ENCODE peak calls at places on chromosome 16, in four cellular contexts. E is A549, P is HepG2, T is K562. D is an unnamed sample.

GRCh38 chr16:75254359-75254837 is 3.0 kb upstream of the BCAR1 start:
- DNase-seq in E (peak), P (no peak), T (no peak), D (peak)

GRCh38 chr16:14244344-14245010 is 173.4 kb downstream of the MRTFB start:
- DNase-seq in E (no peak), P (no peak), T (no peak), D (no peak)

GRCh38 chr16:46573008-46573833 is 48.0 kb downstream of the SHCBP1 start:
- DNase-seq in E (peak), P (peak), T (peak), D (no peak)

GRCh38 chr16:66544358-66544757 is 5.6 kb downstream of the TK2 start:
- DNase-seq in E (no peak), P (no peak), T (no peak), D (no peak)

GRCh38 chr16:85010931-85011845 is at the start of gene ZDHHC7:
- DNase-seq in E (peak), P (peak), T (peak), D (peak)

GRCh38 chr16:70460737-70461261 is 6.4 kb downstream of the FCSK start:
- DNase-seq in E (no peak), P (no peak), T (no peak), D (peak)

GRCh38 chr16:22326771-22327445 is 29.7 kb downstream of the POLR3E start:
- DNase-seq in E (no peak), P (no peak), T (no peak), D (no peak)

GRCh38 chr16:53502331-53503269 is at the start of gene AKTIP:
- DNase-seq in E (no peak), P (no peak), T (no peak), D (peak)

GRCh38 chr16:67844441-67844840 is 2.3 kb upstream of the NUTF2 start:
- DNase-seq in E (no peak), P (no peak), T (no peak), D (no peak)

GRCh38 chr16:31474173-31474714 is 2.3 kb downstream of the TGFB1I1 start:
- DNase-seq in E (peak), P (no peak), T (peak), D (no peak)

GRCh38 chr16:30075503-30076275 is at the start of gene PPP4C:
- DNase-seq in E (peak), P (peak), T (peak), D (peak)

GRCh38 chr16:3954411-3954921 is 74.0 kb upstream of the CREBBP start:
- DNase-seq in E (no peak), P (peak), T (peak), D (no peak)

GRCh38 chr16:81335669-81336068 is 20.9 kb downstream of the GAN start:
- DNase-seq in E (no peak), P (no peak), T (no peak), D (no peak)

GRCh38 chr16:19377864-19378263 is 39.8 kb upstream of the TMC5 start:
- DNase-seq in E (no peak), P (no peak), T (peak), D (no peak)

GRCh38 chr16:19132898-19133297 is 19.1 kb downstream of the ITPRIPL2 start:
- DNase-seq in E (no peak), P (no peak), T (no peak), D (no peak)

GRCh38 chr16:4393243-4393606 is 21.6 kb downstream of the VASN start:
- DNase-seq in E (no peak), P (no peak), T (no peak), D (no peak)

GRCh38 chr16:28292731-28293588 is 635 bp downstream of the SBK1 start:
- DNase-seq in E (no peak), P (no peak), T (no peak), D (peak)

GRCh38 chr16:29839822-29840221 is 19.6 kb downstream of the MVP start:
- DNase-seq in E (no peak), P (no peak), T (no peak), D (no peak)

GRCh38 chr16:79047337-79047736 is 553.2 kb downstream of the MAF start:
- DNase-seq in E (peak), P (peak), T (peak), D (peak)

GRCh38 chr16:86243571-86244154 is 266.7 kb upstream of the FOXF1 start:
- DNase-seq in E (no peak), P (no peak), T (no peak), D (no peak)

GRCh38 chr16:3641801-3642396 is 12.6 kb upstream of the DNASE1 start:
- DNase-seq in E (no peak), P (no peak), T (peak), D (peak)

GRCh38 chr16:23640669-23640958 is 496 bp downstream of the PALB2 start:
- DNase-seq in E (no peak), P (no peak), T (peak), D (peak)

GRCh38 chr16:74522160-74522559 is 84.8 kb downstream of the GLG1 start:
- DNase-seq in E (no peak), P (no peak), T (no peak), D (no peak)

GRCh38 chr16:30028438-30029093 is 2.5 kb downstream of the TLCD3B start:
- DNase-seq in E (no peak), P (no peak), T (peak), D (no peak)

GRCh38 chr16:4179020-4179419 is 62.8 kb upstream of the ADCY9 start:
- DNase-seq in E (no peak), P (peak), T (no peak), D (no peak)

GRCh38 chr16:2296662-2297505 is 29.0 kb upstream of the RNPS1 start:
- DNase-seq in E (peak), P (peak), T (peak), D (peak)

GRCh38 chr16:14056970-14057369 is 14.1 kb upstream of the MRTFB start:
- DNase-seq in E (no peak), P (no peak), T (no peak), D (no peak)

GRCh38 chr16:54412777-54413455 is 126.3 kb upstream of the IRX3 start:
- DNase-seq in E (no peak), P (no peak), T (no peak), D (no peak)

GRCh38 chr16:17572145-17572544 is 101.4 kb upstream of the XYLT1 start:
- DNase-seq in E (no peak), P (no peak), T (no peak), D (no peak)

GRCh38 chr16:66427871-66428681 is 981 bp downstream of the BEAN1 start:
- DNase-seq in E (no peak), P (no peak), T (no peak), D (peak)

GRCh38 chr16:86375370-86375769 is 135.0 kb upstream of the FOXF1 start:
- DNase-seq in E (no peak), P (no peak), T (no peak), D (no peak)

GRCh38 chr16:4176794-4177438 is 60.7 kb upstream of the ADCY9 start:
- DNase-seq in E (peak), P (peak), T (peak), D (no peak)

GRCh38 chr16:54957403-54957802 is 26.7 kb downstream of the IRX5 start:
- DNase-seq in E (peak), P (peak), T (peak), D (no peak)

GRCh38 chr16:80056334-80056733 is 455.8 kb upstream of the MAF start:
- DNase-seq in E (no peak), P (no peak), T (no peak), D (no peak)

DNA sequence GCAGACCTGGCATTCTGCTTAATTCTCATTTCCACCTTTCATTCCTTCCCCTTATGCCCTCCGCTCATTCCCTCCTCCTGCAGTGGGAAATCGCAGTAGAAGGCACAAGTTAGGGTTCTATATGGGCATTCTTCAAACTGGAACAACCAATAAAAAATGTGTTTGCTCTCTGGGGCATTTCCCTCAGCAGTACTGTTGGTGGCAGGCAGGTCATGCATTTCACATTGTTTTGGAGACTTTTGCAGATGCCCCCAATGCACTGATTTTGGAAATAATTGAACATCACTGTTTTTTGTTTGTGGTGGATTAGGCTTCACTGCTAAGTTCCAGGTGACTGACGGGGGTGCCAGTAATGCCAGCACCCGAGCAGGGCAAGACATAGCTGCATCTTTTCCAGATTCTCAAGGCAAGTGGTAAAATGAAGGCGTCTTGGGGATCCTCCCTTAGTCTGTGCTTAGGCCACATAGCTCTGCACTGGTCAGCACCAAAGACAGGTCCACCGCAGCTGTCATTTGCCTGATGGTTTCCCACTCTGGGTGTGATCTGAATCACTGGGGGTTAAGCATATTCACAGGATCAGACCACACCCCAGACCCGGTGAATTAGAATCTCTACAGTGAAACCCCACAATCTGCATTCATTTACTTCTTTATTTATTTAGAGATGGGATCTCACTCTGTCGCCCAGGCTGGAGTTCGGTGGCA is 304.5 kb downstream of the CPPED1 start:
- DNase-seq in E (no peak), P (no peak), T (no peak), D (no peak)
- TF ChIP-seq SMC3 in E (no peak), P (no peak), T (no peak), D (no peak)

DNA sequence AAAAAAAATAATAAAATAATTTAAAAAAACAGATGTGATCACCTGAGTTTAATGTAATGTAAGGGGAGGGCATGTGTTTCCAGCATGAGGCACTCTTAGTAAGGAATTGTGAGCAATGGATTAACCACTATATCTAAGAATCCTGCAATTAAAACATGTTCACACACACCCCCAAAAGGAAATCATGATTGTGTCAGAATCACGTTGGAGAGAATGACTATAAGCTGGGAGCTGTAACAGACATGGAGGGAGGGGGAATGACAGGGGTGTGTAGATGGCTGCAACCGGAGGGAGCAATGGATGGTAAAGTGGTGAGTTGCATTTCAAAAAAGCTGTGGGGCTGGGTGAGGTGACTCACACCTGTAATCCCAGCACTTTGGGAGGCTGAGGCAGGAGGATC is 13.6 kb upstream of the CCL22 start:
- DNase-seq in E (no peak), P (no peak), T (no peak), D (no peak)
- TF ChIP-seq CHD2 in E (no peak), P (no peak), T (no peak), D (no peak)

GRCh38 chr16:83727018-83727417 is 80.8 kb upstream of the HSBP1 start:
- DNase-seq in E (no peak), P (no peak), T (no peak), D (no peak)
- TF ChIP-seq SMC3 in E (no peak), P (no peak), T (no peak), D (no peak)

GRCh38 chr16:10262377-10263132 is 80.3 kb upstream of the GRIN2A start:
- DNase-seq in E (no peak), P (peak), T (no peak), D (no peak)
- TF ChIP-seq CHD2 in E (no peak), P (no peak), T (no peak), D (no peak)

GRCh38 chr16:49492896-49493620 is 119.5 kb downstream of the C16orf78 start:
- DNase-seq in E (no peak), P (no peak), T (no peak), D (peak)
- TF ChIP-seq SMC3 in E (no peak), P (no peak), T (no peak), D (no peak)

GRCh38 chr16:64206877-64207276 is 915.0 kb downstream of the CDH11 start:
- DNase-seq in E (no peak), P (no peak), T (no peak), D (peak)

DNA sequence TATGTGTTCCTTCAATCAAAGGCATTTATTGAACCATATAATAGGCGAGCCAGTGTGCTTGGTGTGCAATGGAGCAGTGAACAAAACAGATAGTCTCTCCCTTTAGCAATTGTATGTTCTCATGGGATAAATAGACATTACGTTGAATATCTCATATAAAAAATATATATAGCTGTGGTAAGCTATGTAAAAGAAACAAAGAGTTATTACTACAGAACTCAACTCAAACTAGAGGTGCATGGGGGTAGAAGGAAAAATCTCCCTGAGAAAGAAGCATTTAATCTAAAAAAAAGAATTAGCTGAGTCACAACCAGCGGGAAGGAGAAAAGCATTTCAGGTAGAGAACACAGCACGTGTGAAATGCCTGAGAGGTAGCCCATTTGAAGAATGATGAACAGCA is 919.3 kb downstream of the CDH11 start:
- DNase-seq in E (no peak), P (no peak), T (no peak), D (no peak)
- TF ChIP-seq CHD2 in E (no peak), P (no peak), T (no peak), D (no peak)

GRCh38 chr16:71609066-71609465 is 16.9 kb upstream of the MARVELD3 start:
- DNase-seq in E (no peak), P (no peak), T (no peak), D (no peak)

GRCh38 chr16:71610447-71610846 is 15.5 kb upstream of the MARVELD3 start:
- DNase-seq in E (no peak), P (no peak), T (no peak), D (no peak)

GRCh38 chr16:71610936-71611871 is 14.8 kb upstream of the MARVELD3 start:
- DNase-seq in E (peak), P (peak), T (peak), D (peak)
- TF ChIP-seq SMC3 in E (peak), P (peak), T (peak), D (peak)

GRCh38 chr16:68885321-68885720 is 42.0 kb downstream of the TANGO6 start:
- DNase-seq in E (no peak), P (no peak), T (no peak), D (no peak)

GRCh38 chr16:68887107-68887506 is 43.8 kb downstream of the TANGO6 start:
- DNase-seq in E (no peak), P (no peak), T (no peak), D (no peak)

GRCh38 chr16:68892898-68893297 is 49.6 kb downstream of the TANGO6 start:
- DNase-seq in E (no peak), P (no peak), T (no peak), D (no peak)

GRCh38 chr16:68892214-68892613 is 48.9 kb downstream of the TANGO6 start:
- DNase-seq in E (no peak), P (no peak), T (no peak), D (no peak)

GRCh38 chr16:68889508-68890150 is 46.3 kb downstream of the TANGO6 start:
- DNase-seq in E (no peak), P (peak), T (no peak), D (no peak)
- TF ChIP-seq CHD2 in E (no peak), P (no peak), T (no peak), D (no peak)

D was measured in SK-N-SH.